ENCODE peak calls at places on chromosomes 2 and 18, in seven cellular contexts. W is naive B cell, Q is NCI-H1092, Y is omental fat pad, X is thoracic aorta, T is KG1, R is amniotic stem cell. N is an unnamed sample.
A peak's percentile ranks its signal among the peaks of the same experiment; 100 is the strongest.

GRCh38 chr2:74104839-74105238 is 42.9 kb downstream of the BOLA3 start:
- DNase-seq in R (no peak), W (no peak), X (no peak), Q (no peak), T (no peak), Y (no peak), N (no peak)

GRCh38 chr2:71614976-71615768 is 161.8 kb downstream of the DYSF start:
- DNase-seq in T (no peak), W (no peak), Q (no peak), R (no peak), X (peak; percentile 49), Y (no peak), N (no peak)

GRCh38 chr2:74181739-74182138 is 3.1 kb upstream of the MOB1A start:
- DNase-seq in R (no peak), Y (no peak), Q (no peak), X (no peak), W (peak; percentile 81), T (peak; percentile 76), N (no peak)

GRCh38 chr18:3599235-3599634 is 149.3 kb downstream of the TGIF1 start:
- DNase-seq in X (no peak), W (no peak), Q (no peak), R (no peak), T (no peak), Y (no peak), N (no peak)

GRCh38 chr2:130915149-130915548 is 78.4 kb downstream of the ARHGEF4 start:
- DNase-seq in X (no peak), W (no peak), Q (no peak), T (no peak), R (no peak), Y (no peak), N (no peak)

GRCh38 chr2:43727634-43728014 is 46.2 kb upstream of the DYNC2LI1 start:
- DNase-seq in R (no peak), Q (no peak), T (no peak), Y (no peak), X (no peak), W (no peak), N (no peak)

GRCh38 chr2:19426144-19426543 is 67.7 kb upstream of the OSR1 start:
- DNase-seq in X (no peak), T (no peak), R (no peak), Q (no peak), W (no peak), Y (no peak), N (no peak)

GRCh38 chr18:79572093-79572780 is 107.4 kb upstream of the CTDP1 start:
- DNase-seq in W (no peak), T (no peak), X (no peak), Y (peak; percentile 9), Q (no peak), R (no peak), N (no peak)

GRCh38 chr2:95348609-95349567 is 51.7 kb downstream of the KCNIP3 start:
- DNase-seq in X (no peak), Q (no peak), T (no peak), Y (no peak), W (no peak), R (no peak), N (no peak)

GRCh38 chr2:172227719-172228118 is 125.0 kb upstream of the DLX2 start:
- DNase-seq in W (no peak), Y (no peak), X (no peak), Q (no peak), R (no peak), T (no peak), N (no peak)

GRCh38 chr2:7749895-7750559 is 832.8 kb downstream of the RNF144A start:
- DNase-seq in T (no peak), Q (no peak), W (no peak), Y (no peak), X (no peak), R (no peak), N (no peak)

GRCh38 chr2:149972039-149972438 is 384.5 kb upstream of the MMADHC start:
- DNase-seq in Q (peak; percentile 12), Y (no peak), R (no peak), X (no peak), T (no peak), W (no peak), N (no peak)

GRCh38 chr2:44766220-44766619 is 175.3 kb upstream of the SIX3 start:
- DNase-seq in X (no peak), T (no peak), Q (no peak), Y (no peak), R (no peak), W (no peak), N (no peak)

GRCh38 chr2:25879133-25879730 is 945 bp upstream of the ASXL2 start:
- DNase-seq in Y (no peak), X (no peak), Q (no peak), R (peak; percentile 4), T (no peak), W (no peak), N (peak; percentile 45)

GRCh38 chr2:158745067-158745865 is 49.9 kb upstream of the DAPL1 start:
- DNase-seq in X (no peak), R (peak; percentile 24), W (peak; percentile 9), Y (no peak), Q (peak; percentile 55), T (peak; percentile 20), N (peak; percentile 32)

GRCh38 chr2:58137221-58137620 is 90.6 kb downstream of the VRK2 start:
- DNase-seq in R (no peak), W (no peak), X (no peak), Q (no peak), T (no peak), Y (no peak), N (peak; percentile 42)

GRCh38 chr18:38312532-38312931 is 746.9 kb upstream of the CELF4 start:
- DNase-seq in T (no peak), R (no peak), X (no peak), Q (no peak), Y (no peak), W (no peak), N (no peak)

GRCh38 chr2:73907840-73908452 is 15.1 kb downstream of the ACTG2 start:
- DNase-seq in R (no peak), Q (peak; percentile 57), W (peak; percentile 44), T (no peak), X (no peak), Y (no peak), N (no peak)

GRCh38 chr2:217370391-217370790 is 510.5 kb upstream of the TNP1 start:
- DNase-seq in T (no peak), R (no peak), Y (no peak), X (no peak), Q (no peak), W (no peak), N (peak; percentile 94)

GRCh38 chr18:56565059-56565458 is 73.3 kb downstream of the TXNL1 start:
- DNase-seq in X (no peak), R (no peak), W (no peak), Y (no peak), T (no peak), Q (no peak), N (no peak)

GRCh38 chr2:203480623-203481022 is 54.5 kb downstream of the RAPH1 start:
- DNase-seq in X (no peak), R (no peak), Q (no peak), T (no peak), W (no peak), Y (no peak), N (no peak)

GRCh38 chr18:11497585-11497984 is 111.8 kb upstream of the SLC35G4 start:
- DNase-seq in Y (no peak), X (no peak), R (no peak), W (no peak), Q (no peak), T (no peak), N (no peak)

N was measured in HS-5.